ENCODE peak calls at places on chromosomes 5 and 9, in four cellular contexts. One of them, this sample, is unnamed.

GRCh38 chr9:19992556-19992955 is 203.7 kb upstream of the SLC24A2 start:
- DNase-seq in neuronal stem cell: no peak
- DNase-seq in endothelial cell of umbilical vein: no peak
- DNase-seq in HCT116: no peak
- DNase-seq in this sample: no peak

GRCh38 chr5:134525687-134526482 is 415 bp downstream of the JADE2 start:
- DNase-seq in neuronal stem cell: peak
- DNase-seq in endothelial cell of umbilical vein: peak
- DNase-seq in HCT116: no peak
- DNase-seq in this sample: peak

GRCh38 chr9:95494416-95495371 is 22.1 kb downstream of the PTCH1 start:
- DNase-seq in neuronal stem cell: no peak
- DNase-seq in endothelial cell of umbilical vein: no peak
- DNase-seq in HCT116: no peak
- DNase-seq in this sample: peak

GRCh38 chr5:175830586-175831300 is 40.6 kb upstream of the CPLX2 start:
- DNase-seq in neuronal stem cell: no peak
- DNase-seq in endothelial cell of umbilical vein: no peak
- DNase-seq in HCT116: no peak
- DNase-seq in this sample: no peak

GRCh38 chr5:116754556-116754955 is 179.9 kb upstream of the SEMA6A start:
- DNase-seq in neuronal stem cell: no peak
- DNase-seq in endothelial cell of umbilical vein: no peak
- DNase-seq in HCT116: no peak
- DNase-seq in this sample: no peak

GRCh38 chr9:136354592-136355085 is 8.9 kb downstream of the DNLZ start:
- DNase-seq in neuronal stem cell: no peak
- DNase-seq in endothelial cell of umbilical vein: no peak
- DNase-seq in HCT116: no peak
- DNase-seq in this sample: no peak

GRCh38 chr9:4335631-4336030 is 35.8 kb upstream of the GLIS3 start:
- DNase-seq in neuronal stem cell: no peak
- DNase-seq in endothelial cell of umbilical vein: no peak
- DNase-seq in HCT116: no peak
- DNase-seq in this sample: no peak

GRCh38 chr5:59301727-59302126 is 591.8 kb downstream of the PDE4D start:
- DNase-seq in neuronal stem cell: no peak
- DNase-seq in endothelial cell of umbilical vein: peak
- DNase-seq in HCT116: no peak
- DNase-seq in this sample: no peak

GRCh38 chr5:73388371-73388684 is 60.2 kb downstream of the FOXD1 start:
- DNase-seq in neuronal stem cell: no peak
- DNase-seq in endothelial cell of umbilical vein: no peak
- DNase-seq in HCT116: no peak
- DNase-seq in this sample: no peak

GRCh38 chr5:132821791-132822190 is 8.7 kb downstream of the SHROOM1 start:
- DNase-seq in neuronal stem cell: no peak
- DNase-seq in endothelial cell of umbilical vein: peak
- DNase-seq in HCT116: no peak
- DNase-seq in this sample: no peak

GRCh38 chr5:17838506-17838905 is 204.2 kb downstream of the TAF11L14 start:
- DNase-seq in neuronal stem cell: no peak
- DNase-seq in endothelial cell of umbilical vein: peak
- DNase-seq in HCT116: no peak
- DNase-seq in this sample: no peak

GRCh38 chr9:125747765-125748510 is 765 bp downstream of the PBX3 start:
- DNase-seq in neuronal stem cell: no peak
- DNase-seq in endothelial cell of umbilical vein: peak
- DNase-seq in HCT116: no peak
- DNase-seq in this sample: peak

DNA sequence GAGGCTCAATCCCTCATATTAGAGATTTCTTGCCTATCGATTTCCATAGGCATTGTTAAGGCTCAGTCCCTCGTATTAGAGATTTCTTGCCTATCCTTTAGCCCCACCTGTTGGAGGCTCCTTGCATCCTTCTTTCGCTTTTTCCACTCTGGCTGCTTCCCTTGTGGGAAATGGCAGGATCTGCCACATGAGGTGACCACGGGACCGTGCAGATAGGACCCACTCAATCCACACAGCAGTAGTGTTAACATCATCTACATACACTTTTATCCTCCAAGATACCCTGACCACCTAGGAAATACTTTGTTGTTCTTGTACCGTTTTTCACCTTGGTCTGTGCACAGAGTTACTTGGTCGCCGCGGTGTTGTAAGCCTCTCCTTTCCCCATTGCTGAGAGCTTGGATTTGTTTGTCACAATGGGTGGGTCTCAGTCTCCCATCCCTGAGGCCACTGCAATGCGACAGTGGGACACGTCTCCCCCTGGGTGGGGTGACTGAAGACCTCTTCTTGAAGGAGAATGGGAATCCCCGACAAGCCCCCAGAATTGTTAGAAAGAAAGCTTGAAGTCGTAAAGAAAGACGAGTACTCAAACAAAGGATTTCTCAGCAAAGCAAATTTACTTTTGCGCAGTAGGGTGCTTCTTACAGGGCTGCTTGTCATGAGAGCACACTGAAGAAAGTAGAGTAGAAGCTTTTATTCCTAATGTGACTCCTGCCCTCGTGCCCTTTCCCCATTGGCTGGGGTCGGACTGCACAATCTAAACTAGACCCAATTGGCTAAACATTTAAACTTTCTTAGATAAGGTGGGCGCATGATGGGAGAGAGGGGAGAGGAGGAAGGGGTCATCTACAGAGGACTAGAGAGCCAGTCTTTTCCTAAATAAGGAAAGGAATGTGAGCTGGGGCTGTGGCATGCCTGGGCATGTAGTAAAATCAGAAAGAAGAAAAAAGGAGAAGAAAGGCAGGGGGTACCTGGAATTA is 19.8 kb downstream of the IFT74 start:
- DNase-seq in neuronal stem cell: peak
- DNase-seq in endothelial cell of umbilical vein: peak
- DNase-seq in HCT116: peak
- DNase-seq in this sample: peak
- H3K9ac ChIP-seq in neuronal stem cell: no peak
- H3K9ac ChIP-seq in endothelial cell of umbilical vein: no peak
- H3K9ac ChIP-seq in HCT116: no peak
- H3K9ac ChIP-seq in this sample: no peak

DNA sequence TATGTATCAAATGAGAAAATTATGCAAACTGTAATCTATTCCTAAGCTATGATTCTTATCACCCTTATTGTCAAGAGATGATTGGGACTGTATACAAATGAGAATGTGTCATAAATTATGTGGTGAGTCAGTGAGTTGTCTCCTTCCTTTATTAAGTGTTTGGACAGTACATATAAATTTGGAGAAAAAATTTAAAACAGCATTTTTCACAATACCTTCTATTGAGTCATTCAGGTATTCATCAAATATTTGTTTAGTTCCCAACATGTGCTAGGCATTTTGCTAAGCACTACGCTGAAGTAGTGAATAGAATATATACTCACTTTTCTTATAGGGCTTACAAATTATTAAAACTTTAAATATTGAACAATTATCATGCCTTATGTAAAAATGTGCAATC is 36.3 kb upstream of the PTPRD start:
- DNase-seq in neuronal stem cell: no peak
- DNase-seq in endothelial cell of umbilical vein: no peak
- DNase-seq in HCT116: no peak
- DNase-seq in this sample: no peak
- H3K4me3 ChIP-seq in neuronal stem cell: no peak
- H3K4me3 ChIP-seq in endothelial cell of umbilical vein: no peak
- H3K4me3 ChIP-seq in HCT116: no peak
- H3K4me3 ChIP-seq in this sample: no peak

DNA sequence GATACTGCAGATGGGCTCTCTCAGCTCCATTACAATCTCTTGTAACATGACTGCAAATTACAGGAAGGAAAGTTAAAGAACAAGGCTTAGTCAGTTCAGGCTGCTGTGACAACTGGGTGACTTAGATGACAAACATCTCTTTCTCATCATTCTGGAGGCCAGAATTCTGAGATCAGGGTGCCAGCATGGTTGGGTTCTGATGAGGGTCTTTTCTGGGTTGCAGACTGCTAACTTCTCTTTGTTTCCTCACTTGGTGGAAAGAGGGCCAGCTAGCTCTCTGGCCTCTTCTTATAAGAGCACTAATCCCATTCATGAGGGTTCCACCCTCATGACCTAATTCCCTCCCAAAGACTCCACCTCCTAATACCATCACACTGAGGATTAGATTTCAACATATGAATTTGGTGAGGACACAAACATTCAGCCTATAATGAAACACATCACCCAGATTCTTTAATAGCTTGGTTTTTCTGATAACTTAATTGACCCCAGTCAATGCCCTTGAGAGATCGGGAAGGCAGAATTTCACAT is 73.6 kb upstream of the MAMDC2 start:
- DNase-seq in neuronal stem cell: no peak
- DNase-seq in endothelial cell of umbilical vein: no peak
- DNase-seq in HCT116: no peak
- DNase-seq in this sample: no peak
- H3K27ac ChIP-seq in neuronal stem cell: no peak
- H3K27ac ChIP-seq in endothelial cell of umbilical vein: no peak
- H3K27ac ChIP-seq in HCT116: no peak
- H3K27ac ChIP-seq in this sample: no peak

DNA sequence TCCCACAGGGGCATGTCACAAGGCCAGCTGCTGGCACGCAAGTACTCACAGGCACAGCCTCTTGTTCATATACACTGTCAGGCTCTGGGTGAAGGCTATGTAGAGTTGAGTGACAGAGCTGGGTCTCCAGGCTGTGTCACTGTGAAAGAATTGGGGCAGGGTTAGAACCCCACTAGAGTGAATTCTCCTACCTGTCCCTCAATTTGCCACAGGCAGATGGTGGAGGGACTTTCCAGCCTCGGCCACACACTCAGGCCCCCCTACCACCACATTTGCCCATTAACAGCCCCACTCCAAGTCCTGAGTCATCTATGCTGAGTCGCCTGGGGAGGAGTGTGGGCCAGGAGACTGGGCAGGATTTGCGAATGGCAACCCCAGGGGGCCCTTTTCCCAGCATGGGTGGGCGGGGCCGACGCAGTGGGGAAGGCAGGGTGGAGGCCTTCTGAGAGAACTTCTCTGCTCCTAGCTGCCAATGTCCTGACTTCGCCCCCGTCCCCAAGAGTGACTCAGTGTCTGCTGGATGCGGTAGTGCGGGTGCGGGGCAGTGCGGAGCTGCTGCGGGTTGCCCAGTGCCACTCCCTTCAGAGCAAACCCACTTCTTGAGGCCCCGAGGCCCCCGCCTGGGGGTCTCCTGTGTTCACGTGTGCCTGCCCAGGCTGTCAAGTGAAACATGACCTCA is 50.3 kb upstream of the PSD2 start:
- DNase-seq in neuronal stem cell: no peak
- DNase-seq in endothelial cell of umbilical vein: no peak
- DNase-seq in HCT116: peak
- DNase-seq in this sample: peak
- H3K9ac ChIP-seq in neuronal stem cell: no peak
- H3K9ac ChIP-seq in endothelial cell of umbilical vein: no peak
- H3K9ac ChIP-seq in HCT116: peak
- H3K9ac ChIP-seq in this sample: no peak

DNA sequence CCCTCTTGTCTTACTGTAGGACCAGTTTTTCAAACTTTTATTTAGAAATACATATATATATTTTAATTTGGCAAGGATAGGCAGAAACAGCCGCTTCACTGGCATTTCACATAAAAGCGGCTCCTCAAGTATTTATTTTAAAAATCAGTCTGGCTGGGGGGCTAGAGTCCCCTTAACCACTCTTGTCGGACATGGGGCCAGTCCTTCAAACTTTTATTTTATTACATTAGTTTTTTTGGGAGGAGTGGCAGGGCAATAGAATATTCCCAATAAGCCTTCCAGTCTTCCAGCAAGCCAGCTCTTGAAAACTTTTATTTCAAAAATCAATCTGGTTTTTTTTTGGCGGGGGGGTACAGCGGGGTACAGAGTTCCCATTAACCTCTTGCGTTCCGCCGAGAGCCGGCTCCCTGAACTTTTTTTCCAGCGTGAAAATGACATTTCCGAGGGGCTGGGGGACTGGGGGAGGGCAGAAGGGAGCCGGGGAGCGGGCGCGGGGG is 641 bp upstream of the ZNF618 start:
- DNase-seq in neuronal stem cell: no peak
- DNase-seq in endothelial cell of umbilical vein: no peak
- DNase-seq in HCT116: no peak
- DNase-seq in this sample: no peak
- H3K4me3 ChIP-seq in neuronal stem cell: no peak
- H3K4me3 ChIP-seq in endothelial cell of umbilical vein: peak
- H3K4me3 ChIP-seq in HCT116: peak
- H3K4me3 ChIP-seq in this sample: no peak

DNA sequence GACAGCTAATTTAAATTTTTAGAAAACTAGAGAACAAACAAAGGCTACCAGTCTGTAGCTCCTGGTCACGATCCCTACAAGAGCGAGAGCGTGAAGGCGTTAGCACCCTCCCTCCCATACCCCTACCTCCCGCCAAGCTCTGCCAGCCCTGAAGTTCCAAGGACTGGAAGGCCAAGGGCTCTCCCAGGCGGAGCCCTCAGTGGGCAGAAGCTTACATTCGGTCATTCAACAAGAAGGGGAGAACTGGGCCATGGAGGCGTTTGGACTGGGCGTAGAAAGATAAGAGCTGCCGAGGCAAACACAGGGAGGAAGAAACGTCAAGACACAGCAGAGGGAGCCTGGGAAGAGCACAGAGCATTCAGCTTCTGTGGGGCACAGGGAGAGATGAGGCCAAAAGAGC is 3.0 kb downstream of the MXD3 start:
- DNase-seq in neuronal stem cell: no peak
- DNase-seq in endothelial cell of umbilical vein: no peak
- DNase-seq in HCT116: no peak
- DNase-seq in this sample: no peak
- H3K27ac ChIP-seq in neuronal stem cell: no peak
- H3K27ac ChIP-seq in endothelial cell of umbilical vein: no peak
- H3K27ac ChIP-seq in HCT116: peak
- H3K27ac ChIP-seq in this sample: no peak

GRCh38 chr5:7412369-7412768 is 16.4 kb downstream of the ADCY2 start:
- DNase-seq in neuronal stem cell: no peak
- DNase-seq in endothelial cell of umbilical vein: no peak
- DNase-seq in HCT116: no peak
- DNase-seq in this sample: no peak
- H3K9ac ChIP-seq in neuronal stem cell: no peak
- H3K9ac ChIP-seq in endothelial cell of umbilical vein: no peak
- H3K9ac ChIP-seq in HCT116: no peak
- H3K9ac ChIP-seq in this sample: no peak

GRCh38 chr5:124410539-124410938 is 335.9 kb downstream of the ZNF608 start:
- DNase-seq in neuronal stem cell: no peak
- DNase-seq in endothelial cell of umbilical vein: no peak
- DNase-seq in HCT116: no peak
- DNase-seq in this sample: no peak
- H3K4me3 ChIP-seq in neuronal stem cell: no peak
- H3K4me3 ChIP-seq in endothelial cell of umbilical vein: no peak
- H3K4me3 ChIP-seq in HCT116: no peak
- H3K4me3 ChIP-seq in this sample: no peak

DNA sequence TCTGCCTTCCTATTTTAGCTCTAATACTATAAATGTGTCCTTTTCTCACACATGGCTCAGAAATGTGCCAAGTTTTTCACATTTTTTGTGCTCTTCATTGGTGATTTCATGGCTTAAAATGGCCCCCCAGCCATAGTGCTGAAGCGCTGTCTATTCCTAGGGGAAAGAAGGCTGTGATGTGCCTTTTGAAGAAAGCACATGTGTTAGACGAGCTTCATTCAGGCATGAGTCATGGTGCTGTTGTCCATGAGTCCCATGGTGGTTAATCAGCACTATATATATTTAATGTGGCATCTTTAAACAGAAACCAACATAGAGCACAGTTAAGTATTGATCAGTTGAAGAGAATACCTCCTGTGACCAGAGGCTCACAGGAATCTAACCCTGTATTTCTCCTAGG is 55.8 kb downstream of the PDE8B start:
- DNase-seq in neuronal stem cell: no peak
- DNase-seq in endothelial cell of umbilical vein: no peak
- DNase-seq in HCT116: no peak
- DNase-seq in this sample: no peak
- H3K27ac ChIP-seq in neuronal stem cell: no peak
- H3K27ac ChIP-seq in endothelial cell of umbilical vein: no peak
- H3K27ac ChIP-seq in HCT116: no peak
- H3K27ac ChIP-seq in this sample: no peak

GRCh38 chr5:119336846-119337564 is 18.8 kb upstream of the TNFAIP8 start:
- DNase-seq in neuronal stem cell: no peak
- DNase-seq in endothelial cell of umbilical vein: no peak
- DNase-seq in HCT116: no peak
- DNase-seq in this sample: no peak
- H3K9ac ChIP-seq in neuronal stem cell: no peak
- H3K9ac ChIP-seq in endothelial cell of umbilical vein: no peak
- H3K9ac ChIP-seq in HCT116: no peak
- H3K9ac ChIP-seq in this sample: no peak

This sample was measured in colonic mucosa.